ENCODE peak calls at places on chromosomes 16 and 17, in eight cellular contexts. S is IMR-90, B is prostate gland, C is tibial nerve, W is H54, I is Peyer's patch, E is heart left ventricle, X is ovary. D is an unnamed sample.

GRCh38 chr17:50218071-50218759 is 16.8 kb upstream of the COL1A1 start:
- DNase-seq in S (peak), B (no peak), C (no peak), W (no peak), I (no peak), E (no peak), X (no peak), D (no peak)

GRCh38 chr17:60391419-60392041 is 403 bp downstream of the USP32 start:
- DNase-seq in S (no peak), B (no peak), C (peak), W (no peak), I (no peak), E (no peak), X (no peak), D (no peak)

GRCh38 chr17:1870592-1870991 is 40.8 kb downstream of the RPA1 start:
- DNase-seq in S (no peak), B (no peak), C (no peak), W (no peak), I (no peak), E (no peak), X (no peak), D (no peak)

GRCh38 chr17:27247071-27247957 is 46.6 kb upstream of the WSB1 start:
- DNase-seq in S (peak), B (peak), C (peak), W (no peak), I (peak), E (peak), X (peak), D (peak)

GRCh38 chr16:50234771-50235556 is 31.4 kb upstream of the ADCY7 start:
- DNase-seq in S (peak), B (no peak), C (no peak), W (no peak), I (no peak), E (no peak), X (no peak), D (no peak)

GRCh38 chr17:2177235-2177811 is 122.4 kb downstream of the HIC1 start:
- DNase-seq in S (peak), B (peak), C (no peak), W (no peak), I (no peak), E (no peak), X (no peak), D (no peak)

GRCh38 chr17:2198917-2199316 is 104.7 kb downstream of the SMG6 start:
- DNase-seq in S (peak), B (no peak), C (no peak), W (no peak), I (no peak), E (no peak), X (no peak), D (no peak)

GRCh38 chr17:37490638-37491614 is 1.2 kb downstream of the DUSP14 start:
- DNase-seq in S (peak), B (peak), C (peak), W (peak), I (no peak), E (peak), X (peak), D (peak)

GRCh38 chr16:23423496-23424049 is 29.4 kb downstream of the COG7 start:
- DNase-seq in S (peak), B (peak), C (peak), W (peak), I (peak), E (peak), X (peak), D (peak)

GRCh38 chr17:42403150-42403549 is 14.9 kb upstream of the STAT3 start:
- DNase-seq in S (no peak), B (no peak), C (no peak), W (no peak), I (peak), E (no peak), X (no peak), D (no peak)

GRCh38 chr16:86988920-86989715 is 328.1 kb downstream of the C16orf95 start:
- DNase-seq in S (no peak), B (no peak), C (no peak), W (no peak), I (no peak), E (no peak), X (no peak), D (no peak)

GRCh38 chr16:78430281-78430680 is 330.8 kb downstream of the WWOX start:
- DNase-seq in S (no peak), B (no peak), C (no peak), W (no peak), I (no peak), E (no peak), X (no peak), D (no peak)

GRCh38 chr17:7380321-7380720 is 568 bp upstream of the TNK1 start:
- DNase-seq in S (peak), B (peak), C (peak), W (no peak), I (peak), E (peak), X (peak), D (no peak)

GRCh38 chr16:15897834-15898254 is 9.4 kb upstream of the CEP20 start:
- DNase-seq in S (peak), B (no peak), C (no peak), W (no peak), I (no peak), E (no peak), X (no peak), D (no peak)

GRCh38 chr16:20915733-20916132 is 15.2 kb downstream of the LYRM1 start:
- DNase-seq in S (no peak), B (no peak), C (no peak), W (no peak), I (no peak), E (no peak), X (no peak), D (no peak)

GRCh38 chr16:88755745-88756443 is 29.1 kb downstream of the PIEZO1 start:
- DNase-seq in S (no peak), B (no peak), C (no peak), W (no peak), I (no peak), E (no peak), X (no peak), D (no peak)

GRCh38 chr17:36598951-36599401 is 2.4 kb upstream of the MRM1 start:
- DNase-seq in S (no peak), B (no peak), C (no peak), W (no peak), I (peak), E (no peak), X (no peak), D (no peak)

GRCh38 chr16:70736454-70737376 is 50.9 kb upstream of the MTSS2 start:
- DNase-seq in S (peak), B (no peak), C (no peak), W (no peak), I (no peak), E (peak), X (no peak), D (no peak)

GRCh38 chr17:59427425-59427921 is 96.0 kb downstream of the YPEL2 start:
- DNase-seq in S (peak), B (no peak), C (no peak), W (peak), I (no peak), E (peak), X (no peak), D (no peak)

GRCh38 chr16:1548234-1548633 is 14.8 kb downstream of the TMEM204 start:
- DNase-seq in S (no peak), B (peak), C (no peak), W (no peak), I (no peak), E (no peak), X (no peak), D (no peak)

GRCh38 chr16:57740423-57741071 is 5.0 kb downstream of the KATNB1 start:
- DNase-seq in S (no peak), B (no peak), C (no peak), W (no peak), I (no peak), E (peak), X (no peak), D (no peak)

GRCh38 chr16:14284930-14285541 is 213.9 kb downstream of the MRTFB start:
- DNase-seq in S (no peak), B (no peak), C (peak), W (peak), I (no peak), E (no peak), X (no peak), D (peak)

GRCh38 chr16:17817260-17817659 is 346.5 kb upstream of the XYLT1 start:
- DNase-seq in S (no peak), B (no peak), C (no peak), W (no peak), I (no peak), E (no peak), X (no peak), D (no peak)

GRCh38 chr17:5888811-5889210 is 181.4 kb upstream of the WSCD1 start:
- DNase-seq in S (peak), B (no peak), C (no peak), W (no peak), I (no peak), E (no peak), X (no peak), D (no peak)

GRCh38 chr17:8963017-8963416 is 2.5 kb downstream of the PIK3R5 start:
- DNase-seq in S (no peak), B (no peak), C (no peak), W (no peak), I (no peak), E (no peak), X (no peak), D (no peak)

GRCh38 chr16:23254338-23254737 is 47.8 kb upstream of the SCNN1B start:
- DNase-seq in S (peak), B (no peak), C (no peak), W (peak), I (no peak), E (no peak), X (no peak), D (no peak)

GRCh38 chr16:529012-529575 is 1.6 kb downstream of the CAPN15 start:
- DNase-seq in S (no peak), B (no peak), C (no peak), W (no peak), I (peak), E (no peak), X (no peak), D (no peak)

GRCh38 chr16:84976644-84977400 is 34.5 kb downstream of the ZDHHC7 start:
- DNase-seq in S (no peak), B (peak), C (peak), W (no peak), I (no peak), E (peak), X (no peak), D (no peak)

GRCh38 chr17:83083368-83084201 is 4.2 kb downstream of the METRNL start:
- DNase-seq in S (peak), B (no peak), C (no peak), W (peak), I (peak), E (peak), X (no peak), D (peak)

GRCh38 chr17:15262291-15263205 is 2.6 kb downstream of the PMP22 start:
- DNase-seq in S (peak), B (peak), C (peak), W (peak), I (peak), E (peak), X (peak), D (peak)

GRCh38 chr16:66549284-66550131 is at the start of gene TK2:
- DNase-seq in S (peak), B (peak), C (peak), W (peak), I (peak), E (peak), X (peak), D (no peak)

GRCh38 chr16:13873835-13874438 is 46.0 kb upstream of the ERCC4 start:
- DNase-seq in S (peak), B (no peak), C (no peak), W (no peak), I (no peak), E (no peak), X (no peak), D (peak)

GRCh38 chr17:37671813-37672544 is 28.7 kb upstream of the DDX52 start:
- DNase-seq in S (peak), B (no peak), C (no peak), W (peak), I (no peak), E (no peak), X (no peak), D (peak)

GRCh38 chr16:26688105-26688504 is 378.6 kb upstream of the C16orf82 start:
- DNase-seq in S (no peak), B (no peak), C (no peak), W (no peak), I (no peak), E (no peak), X (no peak), D (no peak)

GRCh38 chr17:41620583-41621434 is 3.6 kb downstream of the KRT17 start:
- DNase-seq in S (no peak), B (no peak), C (no peak), W (no peak), I (no peak), E (no peak), X (no peak), D (no peak)

GRCh38 chr17:33560165-33560564 is 267.1 kb upstream of the ASIC2 start:
- DNase-seq in S (peak), B (no peak), C (no peak), W (no peak), I (no peak), E (no peak), X (no peak), D (no peak)

GRCh38 chr16:55559233-55559632 is 7.3 kb upstream of the CAPNS2 start:
- DNase-seq in S (peak), B (peak), C (no peak), W (no peak), I (no peak), E (no peak), X (no peak), D (no peak)

GRCh38 chr17:78332991-78333390 is 26.9 kb downstream of the SOCS3 start:
- DNase-seq in S (no peak), B (no peak), C (no peak), W (no peak), I (no peak), E (no peak), X (no peak), D (no peak)

GRCh38 chr17:10119203-10120112 is 78.9 kb downstream of the GAS7 start:
- DNase-seq in S (no peak), B (peak), C (no peak), W (no peak), I (peak), E (peak), X (no peak), D (no peak)

GRCh38 chr16:24427840-24428239 is 111.5 kb upstream of the RBBP6 start:
- DNase-seq in S (no peak), B (no peak), C (no peak), W (no peak), I (no peak), E (no peak), X (no peak), D (no peak)

DNA sequence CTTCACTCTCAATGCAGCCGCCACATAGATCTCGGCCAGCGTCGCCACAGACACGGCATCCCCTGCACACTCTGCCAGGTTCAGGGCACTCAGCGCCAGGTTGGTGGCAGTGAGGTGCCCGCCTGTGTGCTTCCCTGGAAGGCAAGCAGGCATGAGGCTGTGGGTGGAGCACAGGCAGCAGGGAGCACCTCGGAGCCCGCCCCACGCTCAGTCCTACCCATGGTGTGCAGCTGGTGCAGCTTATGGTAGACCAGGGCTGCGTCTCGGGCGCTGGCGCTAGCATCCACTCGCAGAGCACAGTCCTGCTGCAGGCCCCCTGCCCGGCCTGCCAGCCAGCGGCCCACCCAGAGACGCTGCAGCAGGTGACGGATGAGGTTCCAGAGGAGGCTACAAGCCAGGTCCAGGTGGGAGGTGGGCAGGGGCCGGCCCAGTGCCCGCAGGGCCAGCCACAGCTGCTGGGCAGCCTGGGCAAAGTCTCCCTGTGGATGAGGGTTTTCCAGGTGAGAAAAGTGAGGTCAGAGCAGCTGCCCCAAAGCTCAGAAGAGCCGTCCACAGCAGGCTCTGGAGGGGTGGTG is 20.5 kb downstream of the SREBF1 start:
- DNase-seq in S (no peak), B (no peak), C (no peak), W (no peak), I (no peak), E (no peak), X (no peak), D (no peak)
- TF ChIP-seq POLR2A in S (peak), B (no peak), C (no peak), W (no peak), I (no peak), E (no peak), X (no peak), D (no peak)

GRCh38 chr17:39663688-39664580 is 1.2 kb upstream of the TCAP start:
- DNase-seq in S (no peak), B (no peak), C (no peak), W (no peak), I (peak), E (peak), X (no peak), D (peak)

GRCh38 chr17:39663340-39663687 is 1.8 kb upstream of the TCAP start:
- DNase-seq in S (no peak), B (no peak), C (no peak), W (no peak), I (no peak), E (no peak), X (no peak), D (no peak)

GRCh38 chr17:39661044-39661406 is 4.1 kb upstream of the TCAP start:
- DNase-seq in S (no peak), B (no peak), C (no peak), W (no peak), I (no peak), E (no peak), X (no peak), D (no peak)

GRCh38 chr17:39661744-39662541 is 3.2 kb upstream of the TCAP start:
- DNase-seq in S (no peak), B (no peak), C (no peak), W (no peak), I (no peak), E (no peak), X (no peak), D (no peak)

DNA sequence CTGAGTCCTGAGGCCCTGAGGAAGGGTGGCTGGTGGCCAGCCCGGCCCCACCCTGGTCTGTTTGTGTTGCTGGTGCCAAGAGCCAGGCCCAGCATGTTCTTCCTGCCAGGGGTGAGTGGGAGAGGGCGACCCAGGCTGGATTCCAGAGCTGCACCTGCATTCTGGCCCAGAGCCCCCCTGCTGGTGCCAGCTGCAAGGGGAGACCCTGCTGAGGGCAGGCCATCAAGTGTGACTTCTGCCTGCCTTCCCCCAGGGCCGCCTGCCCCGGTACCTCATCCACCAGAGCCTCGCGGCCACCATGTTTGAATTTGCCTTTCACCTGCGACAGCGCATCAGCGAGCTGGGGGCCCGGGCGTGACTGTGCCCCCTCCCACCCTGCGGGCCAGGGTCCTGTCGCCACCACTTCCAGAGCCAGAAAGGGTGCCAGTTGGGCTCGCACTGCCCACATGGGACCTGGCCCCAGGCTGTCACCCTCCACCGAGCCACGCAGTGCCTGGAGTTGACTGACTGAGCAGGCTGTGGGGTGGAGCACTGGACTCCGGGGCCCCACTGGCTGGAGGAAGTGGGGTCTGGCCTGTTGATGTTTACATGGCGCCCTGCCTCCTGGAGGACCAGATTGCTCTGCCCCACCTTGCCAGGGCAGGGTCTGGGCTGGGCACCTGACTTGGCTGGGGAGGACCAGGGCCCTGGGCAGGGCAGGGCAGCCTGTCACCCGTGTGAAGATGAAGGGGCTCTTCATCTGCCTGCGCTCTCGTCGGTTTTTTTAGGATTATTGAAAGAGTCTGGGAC is 2.4 kb upstream of the TCAP start:
- DNase-seq in S (no peak), B (peak), C (no peak), W (no peak), I (no peak), E (no peak), X (no peak), D (no peak)
- TF ChIP-seq POLR2A in S (no peak), B (no peak), C (no peak), W (no peak), I (no peak), E (no peak), X (no peak), D (no peak)

GRCh38 chr17:81411305-81411704 is 16.0 kb downstream of the BAHCC1 start:
- DNase-seq in S (no peak), B (no peak), C (no peak), W (no peak), I (no peak), E (no peak), X (no peak), D (no peak)
- TF ChIP-seq POLR2A in S (no peak), B (no peak), C (no peak), W (no peak), I (no peak), E (no peak), X (no peak), D (no peak)

GRCh38 chr17:43416998-43417891 is 18.5 kb downstream of the ARL4D start:
- DNase-seq in S (peak), B (peak), C (no peak), W (peak), I (peak), E (peak), X (peak), D (no peak)

GRCh38 chr17:43423777-43424455 is 25.1 kb downstream of the ARL4D start:
- DNase-seq in S (no peak), B (no peak), C (no peak), W (no peak), I (no peak), E (no peak), X (no peak), D (no peak)

GRCh38 chr17:43418441-43419374 is 19.9 kb downstream of the ARL4D start:
- DNase-seq in S (peak), B (peak), C (no peak), W (peak), I (no peak), E (peak), X (no peak), D (peak)
- TF ChIP-seq POLR2A in S (no peak), B (peak), C (no peak), W (peak), I (no peak), E (no peak), X (no peak), D (peak)

DNA sequence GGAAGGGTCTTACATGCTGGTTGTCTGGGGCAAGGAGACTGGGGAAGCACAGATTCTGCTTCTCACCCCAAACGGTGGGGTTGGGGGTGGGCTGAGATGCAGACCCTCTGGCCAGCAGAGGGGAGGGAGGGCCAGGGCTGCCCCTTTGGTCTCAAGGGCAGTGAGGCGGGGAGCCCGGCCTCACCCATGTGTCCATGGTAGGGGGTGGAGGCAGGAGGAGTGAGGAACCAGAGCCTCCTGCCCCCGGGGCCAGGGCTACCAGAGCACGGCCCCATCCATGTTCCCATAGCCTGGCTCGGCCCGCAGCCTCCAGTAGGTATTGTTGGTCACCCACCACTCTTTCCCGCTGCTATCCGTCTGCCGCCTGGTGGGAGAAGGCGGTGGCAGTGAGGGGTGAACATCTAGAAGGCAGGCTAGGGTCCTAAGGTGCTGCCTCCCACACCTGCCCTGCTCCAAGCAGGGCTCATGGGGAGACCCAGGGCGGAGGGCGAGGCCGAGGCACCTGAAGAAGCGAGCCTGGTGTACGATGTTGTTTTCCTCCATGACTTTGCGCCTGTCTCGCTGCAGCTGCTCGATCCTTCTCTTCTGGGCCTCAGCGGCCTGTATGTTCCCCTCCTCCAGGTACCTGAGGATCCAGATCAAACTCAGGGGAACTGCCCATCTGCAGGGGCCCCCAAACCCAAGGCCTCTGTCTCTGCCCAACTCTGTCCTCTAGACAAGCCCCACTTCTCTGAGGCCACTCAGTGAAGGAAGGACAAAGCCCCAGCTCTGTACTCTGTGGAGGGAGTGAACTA is 13.4 kb downstream of the OSBPL7 start:
- DNase-seq in S (no peak), B (no peak), C (no peak), W (no peak), I (peak), E (no peak), X (no peak), D (no peak)
- TF ChIP-seq POLR2A in S (no peak), B (no peak), C (no peak), W (no peak), I (no peak), E (no peak), X (no peak), D (no peak)